ENCODE peak calls at places on chromosome 3, in five cellular contexts. One of them, this sample, is unnamed.

GRCh38 chr3:10716964-10717363 is 99.1 kb upstream of the SLC6A11 start:
- DNase-seq in HEK293T: no peak
- DNase-seq in K562: no peak
- DNase-seq in GM12878: no peak
- DNase-seq in SK-N-SH: no peak
- DNase-seq in this sample: no peak

GRCh38 chr3:176041812-176042211 is 1155.5 kb downstream of the TBL1XR1 start:
- DNase-seq in HEK293T: no peak
- DNase-seq in K562: no peak
- DNase-seq in GM12878: no peak
- DNase-seq in SK-N-SH: no peak
- DNase-seq in this sample: no peak

GRCh38 chr3:99678023-99678422 is 39.6 kb downstream of the COL8A1 start:
- DNase-seq in HEK293T: no peak
- DNase-seq in K562: no peak
- DNase-seq in GM12878: no peak
- DNase-seq in SK-N-SH: no peak
- DNase-seq in this sample: no peak

GRCh38 chr3:9000041-9000440 is 36.8 kb upstream of the RAD18 start:
- DNase-seq in HEK293T: no peak
- DNase-seq in K562: no peak
- DNase-seq in GM12878: no peak
- DNase-seq in SK-N-SH: no peak
- DNase-seq in this sample: no peak

GRCh38 chr3:127393131-127393820 is 105.4 kb upstream of the PRR20G start:
- DNase-seq in HEK293T: no peak
- DNase-seq in K562: no peak
- DNase-seq in GM12878: no peak
- DNase-seq in SK-N-SH: no peak
- DNase-seq in this sample: no peak

GRCh38 chr3:129343643-129344360 is 65.1 kb downstream of the HMCES start:
- DNase-seq in HEK293T: no peak
- DNase-seq in K562: peak; percentile 65
- DNase-seq in GM12878: no peak
- DNase-seq in SK-N-SH: no peak
- DNase-seq in this sample: no peak

GRCh38 chr3:14337828-14338227 is 64.6 kb upstream of the SLC6A6 start:
- DNase-seq in HEK293T: no peak
- DNase-seq in K562: no peak
- DNase-seq in GM12878: no peak
- DNase-seq in SK-N-SH: no peak
- DNase-seq in this sample: no peak

GRCh38 chr3:39941941-39942340 is 132.5 kb downstream of the MYRIP start:
- DNase-seq in HEK293T: no peak
- DNase-seq in K562: no peak
- DNase-seq in GM12878: no peak
- DNase-seq in SK-N-SH: no peak
- DNase-seq in this sample: peak; percentile 27

GRCh38 chr3:111548060-111548459 is 6.1 kb downstream of the CD96 start:
- DNase-seq in HEK293T: no peak
- DNase-seq in K562: no peak
- DNase-seq in GM12878: no peak
- DNase-seq in SK-N-SH: no peak
- DNase-seq in this sample: no peak
- TF ChIP-seq FOXM1 in HEK293T: no peak
- TF ChIP-seq FOXM1 in K562: no peak
- TF ChIP-seq FOXM1 in GM12878: no peak
- TF ChIP-seq FOXM1 in SK-N-SH: no peak
- TF ChIP-seq FOXM1 in this sample: no peak

GRCh38 chr3:156350786-156351185 is 204.1 kb downstream of the SSR3 start:
- DNase-seq in HEK293T: no peak
- DNase-seq in K562: no peak
- DNase-seq in GM12878: no peak
- DNase-seq in SK-N-SH: no peak
- DNase-seq in this sample: no peak

GRCh38 chr3:156356537-156357363 is 198.2 kb downstream of the SSR3 start:
- DNase-seq in HEK293T: no peak
- DNase-seq in K562: no peak
- DNase-seq in GM12878: no peak
- DNase-seq in SK-N-SH: no peak
- DNase-seq in this sample: no peak

GRCh38 chr3:156351783-156352182 is 203.1 kb downstream of the SSR3 start:
- DNase-seq in HEK293T: no peak
- DNase-seq in K562: no peak
- DNase-seq in GM12878: no peak
- DNase-seq in SK-N-SH: no peak
- DNase-seq in this sample: no peak

GRCh38 chr3:156352728-156353127 is 202.2 kb downstream of the SSR3 start:
- DNase-seq in HEK293T: no peak
- DNase-seq in K562: no peak
- DNase-seq in GM12878: no peak
- DNase-seq in SK-N-SH: no peak
- DNase-seq in this sample: no peak

DNA sequence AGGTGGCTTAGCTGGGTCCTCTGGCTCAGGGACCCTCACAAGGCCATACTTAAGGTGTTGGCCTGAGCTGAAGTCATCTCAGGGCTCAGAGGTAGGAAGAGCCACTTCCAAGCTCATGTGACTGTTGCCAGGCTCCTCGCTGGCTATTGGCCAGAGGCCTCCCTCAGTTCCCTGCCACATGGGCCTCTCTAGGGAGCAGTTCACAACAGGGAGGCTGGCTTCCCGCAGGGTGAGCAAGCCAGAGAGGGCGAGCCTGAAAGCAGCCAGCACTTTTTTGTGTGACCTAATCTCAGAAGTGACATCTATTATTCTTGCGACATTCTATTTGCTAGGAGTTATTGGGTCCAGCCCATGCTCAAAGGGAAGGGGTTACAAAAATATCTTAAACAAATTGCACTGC is 201.4 kb downstream of the SSR3 start:
- DNase-seq in HEK293T: no peak
- DNase-seq in K562: no peak
- DNase-seq in GM12878: no peak
- DNase-seq in SK-N-SH: no peak
- DNase-seq in this sample: no peak
- TF ChIP-seq FOXM1 in HEK293T: no peak
- TF ChIP-seq FOXM1 in K562: no peak
- TF ChIP-seq FOXM1 in GM12878: no peak
- TF ChIP-seq FOXM1 in SK-N-SH: no peak
- TF ChIP-seq FOXM1 in this sample: no peak

GRCh38 chr3:170421758-170422157 is 3.1 kb downstream of the CLDN11 start:
- DNase-seq in HEK293T: no peak
- DNase-seq in K562: no peak
- DNase-seq in GM12878: no peak
- DNase-seq in SK-N-SH: no peak
- DNase-seq in this sample: no peak

GRCh38 chr3:170426240-170426797 is 7.7 kb downstream of the CLDN11 start:
- DNase-seq in HEK293T: no peak
- DNase-seq in K562: no peak
- DNase-seq in GM12878: no peak
- DNase-seq in SK-N-SH: peak; percentile 47
- DNase-seq in this sample: no peak

GRCh38 chr3:170425491-170426239 is 7.0 kb downstream of the CLDN11 start:
- DNase-seq in HEK293T: no peak
- DNase-seq in K562: peak; percentile 22
- DNase-seq in GM12878: no peak
- DNase-seq in SK-N-SH: peak; percentile 44
- DNase-seq in this sample: peak; percentile 97

GRCh38 chr3:170423001-170423615 is 4.4 kb downstream of the CLDN11 start:
- DNase-seq in HEK293T: no peak
- DNase-seq in K562: no peak
- DNase-seq in GM12878: no peak
- DNase-seq in SK-N-SH: no peak
- DNase-seq in this sample: no peak

DNA sequence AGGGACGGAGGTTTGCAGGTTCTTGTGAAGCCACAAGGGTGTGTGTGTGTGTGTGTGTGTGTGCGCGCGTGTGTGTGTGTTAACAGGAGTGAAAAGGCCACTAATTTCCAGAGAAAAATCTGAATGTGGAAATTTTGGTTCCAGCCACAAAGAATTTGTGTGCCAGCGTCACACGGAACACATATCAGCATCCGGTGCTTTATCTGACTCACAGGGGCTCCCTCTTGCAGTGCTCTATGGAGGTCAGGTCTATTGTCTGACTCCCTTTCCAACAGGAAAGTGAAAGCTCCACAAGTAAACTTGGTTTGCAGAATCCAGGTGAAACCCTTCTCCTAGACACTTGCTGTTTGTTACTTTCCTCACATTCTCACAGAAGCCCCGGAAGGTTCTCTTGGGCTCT is 6.2 kb downstream of the CLDN11 start:
- DNase-seq in HEK293T: no peak
- DNase-seq in K562: no peak
- DNase-seq in GM12878: no peak
- DNase-seq in SK-N-SH: no peak
- DNase-seq in this sample: no peak
- TF ChIP-seq FOXM1 in HEK293T: no peak
- TF ChIP-seq FOXM1 in K562: no peak
- TF ChIP-seq FOXM1 in GM12878: no peak
- TF ChIP-seq FOXM1 in SK-N-SH: no peak
- TF ChIP-seq FOXM1 in this sample: no peak

GRCh38 chr3:145094355-145094941 is 1066.5 kb downstream of the PLOD2 start:
- DNase-seq in HEK293T: peak; percentile 28
- DNase-seq in K562: no peak
- DNase-seq in GM12878: no peak
- DNase-seq in SK-N-SH: no peak
- DNase-seq in this sample: no peak
- TF ChIP-seq FOXM1 in HEK293T: no peak
- TF ChIP-seq FOXM1 in K562: no peak
- TF ChIP-seq FOXM1 in GM12878: no peak
- TF ChIP-seq FOXM1 in SK-N-SH: no peak
- TF ChIP-seq FOXM1 in this sample: no peak

GRCh38 chr3:189914799-189915198 is 205.9 kb downstream of the P3H2 start:
- DNase-seq in HEK293T: no peak
- DNase-seq in K562: no peak
- DNase-seq in GM12878: no peak
- DNase-seq in SK-N-SH: no peak
- DNase-seq in this sample: no peak
- TF ChIP-seq FOXM1 in HEK293T: no peak
- TF ChIP-seq FOXM1 in K562: no peak
- TF ChIP-seq FOXM1 in GM12878: no peak
- TF ChIP-seq FOXM1 in SK-N-SH: no peak
- TF ChIP-seq FOXM1 in this sample: no peak

GRCh38 chr3:74271541-74271940 is 342.9 kb downstream of the CNTN3 start:
- DNase-seq in HEK293T: no peak
- DNase-seq in K562: no peak
- DNase-seq in GM12878: no peak
- DNase-seq in SK-N-SH: no peak
- DNase-seq in this sample: no peak

GRCh38 chr3:74268753-74269152 is 345.7 kb downstream of the CNTN3 start:
- DNase-seq in HEK293T: no peak
- DNase-seq in K562: no peak
- DNase-seq in GM12878: no peak
- DNase-seq in SK-N-SH: no peak
- DNase-seq in this sample: no peak

GRCh38 chr3:74269689-74270088 is 344.8 kb downstream of the CNTN3 start:
- DNase-seq in HEK293T: no peak
- DNase-seq in K562: no peak
- DNase-seq in GM12878: no peak
- DNase-seq in SK-N-SH: no peak
- DNase-seq in this sample: no peak

GRCh38 chr3:74267126-74267525 is 347.3 kb downstream of the CNTN3 start:
- DNase-seq in HEK293T: no peak
- DNase-seq in K562: no peak
- DNase-seq in GM12878: no peak
- DNase-seq in SK-N-SH: no peak
- DNase-seq in this sample: no peak

GRCh38 chr3:74267583-74268184 is 346.8 kb downstream of the CNTN3 start:
- DNase-seq in HEK293T: peak; percentile 29
- DNase-seq in K562: peak; percentile 31
- DNase-seq in GM12878: no peak
- DNase-seq in SK-N-SH: peak; percentile 48
- DNase-seq in this sample: peak; percentile 40
- TF ChIP-seq FOXM1 in HEK293T: no peak
- TF ChIP-seq FOXM1 in K562: no peak
- TF ChIP-seq FOXM1 in GM12878: no peak
- TF ChIP-seq FOXM1 in SK-N-SH: no peak
- TF ChIP-seq FOXM1 in this sample: no peak

GRCh38 chr3:72818092-72818721 is 30.0 kb downstream of the SHQ1 start:
- DNase-seq in HEK293T: no peak
- DNase-seq in K562: no peak
- DNase-seq in GM12878: no peak
- DNase-seq in SK-N-SH: peak; percentile 54
- DNase-seq in this sample: no peak
- TF ChIP-seq FOXM1 in HEK293T: no peak
- TF ChIP-seq FOXM1 in K562: no peak
- TF ChIP-seq FOXM1 in GM12878: no peak
- TF ChIP-seq FOXM1 in SK-N-SH: no peak
- TF ChIP-seq FOXM1 in this sample: no peak

GRCh38 chr3:190504354-190505125 is 9.3 kb upstream of the IL1RAP start:
- DNase-seq in HEK293T: peak; percentile 7
- DNase-seq in K562: no peak
- DNase-seq in GM12878: no peak
- DNase-seq in SK-N-SH: no peak
- DNase-seq in this sample: peak; percentile 27
- TF ChIP-seq FOXM1 in HEK293T: no peak
- TF ChIP-seq FOXM1 in K562: no peak
- TF ChIP-seq FOXM1 in GM12878: no peak
- TF ChIP-seq FOXM1 in SK-N-SH: no peak
- TF ChIP-seq FOXM1 in this sample: no peak

GRCh38 chr3:27659279-27660021 is 62.7 kb downstream of the EOMES start:
- DNase-seq in HEK293T: peak; percentile 77
- DNase-seq in K562: peak; percentile 72
- DNase-seq in GM12878: no peak
- DNase-seq in SK-N-SH: peak; percentile 66
- DNase-seq in this sample: peak; percentile 48
- TF ChIP-seq FOXM1 in HEK293T: no peak
- TF ChIP-seq FOXM1 in K562: no peak
- TF ChIP-seq FOXM1 in GM12878: no peak
- TF ChIP-seq FOXM1 in SK-N-SH: no peak
- TF ChIP-seq FOXM1 in this sample: no peak

DNA sequence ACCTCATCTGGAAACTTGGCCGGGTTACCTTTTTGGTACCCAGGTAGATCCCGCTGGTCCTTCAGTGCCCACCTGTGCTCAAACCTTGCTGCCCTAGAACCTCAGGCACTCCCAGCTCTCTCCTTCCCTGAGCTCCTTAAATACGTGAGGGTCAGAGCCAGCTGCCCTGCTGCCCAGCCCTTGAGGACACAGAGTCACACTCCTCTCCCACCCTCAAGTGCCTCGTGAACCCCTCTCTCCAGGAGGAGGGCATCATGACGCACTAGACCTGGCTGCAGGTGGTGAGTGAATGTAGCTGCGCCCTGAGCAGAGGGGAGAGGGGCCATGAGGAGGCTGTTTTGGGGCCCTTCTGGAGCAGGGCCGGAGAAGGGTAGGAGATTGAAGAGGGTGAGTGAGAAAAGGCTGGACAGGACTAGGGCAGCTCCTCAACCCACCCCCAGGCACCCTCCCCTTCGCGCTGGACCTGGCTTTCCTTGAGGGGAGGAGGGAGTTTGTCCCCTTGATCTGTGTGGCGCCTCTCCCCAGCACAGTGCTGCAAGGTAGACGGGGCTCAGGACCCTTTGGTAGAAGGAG is 939 bp downstream of the SLC12A8 start:
- DNase-seq in HEK293T: no peak
- DNase-seq in K562: no peak
- DNase-seq in GM12878: no peak
- DNase-seq in SK-N-SH: no peak
- DNase-seq in this sample: no peak
- TF ChIP-seq FOXM1 in HEK293T: no peak
- TF ChIP-seq FOXM1 in K562: no peak
- TF ChIP-seq FOXM1 in GM12878: no peak
- TF ChIP-seq FOXM1 in SK-N-SH: no peak
- TF ChIP-seq FOXM1 in this sample: no peak

This sample was measured in HepG2.